ENCODE peak calls at places on chromosomes 2 and 18, in four cellular contexts. O is adrenal gland, K is H1, H is HepG2. V is an unnamed sample.

GRCh38 chr2:163633296-163633695 is 102.5 kb downstream of the FIGN start:
- DNase-seq in O (no peak), K (no peak), H (no peak), V (no peak)

GRCh38 chr2:173210270-173211196 is 134.9 kb downstream of the MAP3K20 start:
- DNase-seq in O (peak), K (no peak), H (peak), V (peak)

GRCh38 chr2:71045841-71046495 is 22.5 kb upstream of the NAGK start:
- DNase-seq in O (no peak), K (no peak), H (no peak), V (no peak)

GRCh38 chr2:38945931-38946330 is 56.3 kb downstream of the ARHGEF33 start:
- DNase-seq in O (no peak), K (no peak), H (no peak), V (no peak)

GRCh38 chr18:10020176-10020575 is 106.4 kb downstream of the VAPA start:
- DNase-seq in O (no peak), K (no peak), H (no peak), V (no peak)

GRCh38 chr2:42906115-42906556 is 113.8 kb upstream of the HAAO start:
- DNase-seq in O (no peak), K (no peak), H (no peak), V (no peak)

GRCh38 chr2:84832772-84833461 is 48.0 kb downstream of the TRABD2A start:
- DNase-seq in O (peak), K (no peak), H (no peak), V (no peak)

GRCh38 chr2:120486946-120487345 is 141.0 kb downstream of the INHBB start:
- DNase-seq in O (peak), K (no peak), H (peak), V (no peak)

GRCh38 chr18:57095884-57096283 is 51.0 kb upstream of the BOD1L2 start:
- DNase-seq in O (no peak), K (no peak), H (no peak), V (no peak)

DNA sequence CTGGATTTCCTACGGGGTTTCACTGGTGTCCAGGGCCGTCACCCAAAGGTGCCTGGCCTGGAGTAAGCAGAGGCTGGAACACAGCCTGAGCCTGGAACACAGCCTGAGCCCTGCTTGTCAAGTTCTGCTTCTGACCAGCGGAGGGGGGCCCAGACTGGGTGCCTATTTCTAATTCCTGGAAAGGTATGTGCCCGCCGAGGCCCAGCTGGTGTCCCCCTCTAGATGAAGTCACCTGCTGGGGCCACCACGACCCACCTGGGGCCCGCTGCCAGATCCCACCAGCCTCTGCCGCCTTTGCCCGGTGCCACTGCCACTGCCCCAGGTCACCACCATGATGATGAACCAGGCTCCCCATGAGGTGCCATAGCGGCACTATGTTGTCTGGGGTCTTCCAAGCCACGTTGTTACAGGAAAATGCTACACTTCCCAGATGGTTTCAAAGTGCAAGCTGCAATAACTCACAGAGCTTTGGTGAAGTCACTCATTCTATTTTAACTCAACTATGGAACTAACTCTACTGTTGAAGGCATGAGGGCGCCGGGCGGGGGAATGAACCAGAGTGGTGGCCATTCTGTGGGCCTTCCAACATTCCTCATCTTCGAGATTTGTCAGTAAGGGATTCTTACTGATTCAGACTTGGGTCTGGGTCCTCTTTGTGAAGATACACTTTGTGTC is 40.9 kb upstream of the LAPTM4A start:
- DNase-seq in O (no peak), K (no peak), H (no peak), V (no peak)
- TF ChIP-seq POLR2A in O (no peak), K (no peak), H (no peak), V (no peak)

GRCh38 chr2:74695663-74696062 is 41.6 kb downstream of the SEMA4F start:
- DNase-seq in O (no peak), K (no peak), H (no peak), V (no peak)
- TF ChIP-seq POLR2A in O (no peak), K (no peak), H (no peak), V (no peak)

DNA sequence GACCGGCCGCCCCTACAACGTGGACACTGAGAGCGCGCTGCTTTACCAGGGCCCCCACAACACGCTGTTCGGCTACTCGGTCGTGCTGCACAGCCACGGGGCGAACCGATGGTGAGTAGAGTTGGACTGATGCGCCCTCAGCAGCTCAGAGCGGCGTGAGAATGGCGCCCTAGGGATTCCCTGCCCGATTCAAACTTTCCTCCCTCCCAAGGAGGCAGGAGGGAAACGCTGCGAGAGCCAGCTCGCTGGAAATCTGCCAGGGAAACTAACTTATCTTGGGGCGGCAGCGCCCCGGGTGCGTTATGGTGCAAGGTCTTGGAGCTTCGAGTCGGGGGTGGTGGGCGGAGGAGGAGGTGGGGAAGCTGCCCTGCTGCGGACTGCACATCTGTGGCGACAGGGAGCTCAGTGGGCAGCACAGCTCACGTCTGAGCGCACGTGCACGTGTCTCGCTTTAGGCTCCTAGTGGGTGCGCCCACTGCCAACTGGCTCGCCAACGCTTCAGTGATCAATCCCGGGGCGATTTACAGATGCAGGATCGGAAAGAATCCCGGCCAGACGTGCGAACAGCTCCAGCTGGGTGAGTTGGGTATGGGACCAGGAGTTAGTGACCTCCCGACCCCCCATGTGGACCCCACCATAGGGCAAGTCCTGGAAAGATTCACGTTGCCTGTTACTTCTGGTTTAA is 697 bp downstream of the ITGA4 start:
- DNase-seq in O (peak), K (no peak), H (no peak), V (peak)
- TF ChIP-seq POLR2A in O (no peak), K (no peak), H (no peak), V (peak)

GRCh38 chr2:55894720-55895119 is 28.9 kb downstream of the EFEMP1 start:
- DNase-seq in O (no peak), K (no peak), H (no peak), V (no peak)
- TF ChIP-seq POLR2A in O (no peak), K (no peak), H (no peak), V (no peak)

GRCh38 chr2:216884347-216884746 is 24.5 kb upstream of the TNP1 start:
- DNase-seq in O (no peak), K (no peak), H (no peak), V (no peak)
- TF ChIP-seq POLR2A in O (no peak), K (no peak), H (no peak), V (no peak)

DNA sequence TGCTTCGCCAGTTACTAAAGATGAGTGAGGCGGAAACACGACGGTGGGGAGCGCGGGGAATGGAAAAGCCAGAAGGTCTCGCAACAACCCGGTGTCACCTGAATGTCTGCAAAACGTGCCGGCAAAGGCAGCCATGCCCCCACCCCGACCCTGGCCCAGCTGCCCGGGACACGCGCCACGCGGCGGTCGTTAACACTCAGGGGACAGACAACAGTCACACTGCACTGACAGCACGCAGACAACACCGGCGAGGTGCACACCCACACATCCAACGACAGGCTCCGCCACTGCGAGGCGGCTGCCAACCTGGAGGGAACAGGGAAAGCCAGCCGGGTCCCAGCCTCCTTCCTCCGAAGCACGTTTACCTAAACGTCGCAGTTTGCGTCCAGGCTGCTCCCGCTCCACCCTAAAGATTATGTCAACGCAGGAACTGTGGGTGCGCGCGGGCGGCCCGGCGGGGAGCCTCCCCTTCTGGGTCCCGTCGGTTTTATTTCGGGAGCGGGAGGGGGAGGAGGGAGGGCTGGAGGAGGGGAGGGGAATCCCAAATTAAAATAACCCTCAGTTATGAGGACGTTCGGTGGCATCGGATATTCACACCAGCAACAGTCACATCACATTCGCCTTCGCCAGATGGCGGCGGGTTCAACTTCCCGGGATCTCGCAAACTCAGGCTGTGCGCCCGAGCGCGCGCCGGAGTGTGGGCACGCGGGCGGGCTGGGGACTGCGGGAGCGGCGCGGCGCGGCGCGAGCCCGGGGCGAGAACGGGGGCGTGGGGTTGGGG is 694 bp downstream of the PTGR3 start:
- DNase-seq in O (peak), K (no peak), H (peak), V (peak)
- TF ChIP-seq POLR2A in O (no peak), K (no peak), H (no peak), V (peak)

DNA sequence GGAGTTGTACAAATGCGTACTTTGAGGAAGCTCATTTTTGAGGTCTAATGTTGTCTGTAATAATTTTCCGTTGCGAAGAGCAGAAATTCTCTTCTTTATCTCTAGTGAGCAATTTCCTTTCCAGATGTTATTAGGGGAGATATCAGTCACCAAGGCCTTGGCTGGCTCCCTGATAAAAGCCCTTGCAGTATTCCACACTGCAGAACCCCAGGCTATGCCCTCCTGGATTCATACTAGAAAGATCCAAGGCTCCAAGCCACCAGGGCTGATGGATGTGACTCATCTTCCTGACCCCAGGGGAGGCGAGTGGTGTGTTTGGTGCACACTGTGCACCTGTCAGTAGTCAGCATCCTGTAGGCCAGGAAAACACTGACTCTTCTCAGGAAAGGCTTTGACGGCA is 34.7 kb downstream of the INO80C start:
- DNase-seq in O (peak), K (no peak), H (no peak), V (peak)
- TF ChIP-seq POLR2A in O (no peak), K (no peak), H (no peak), V (peak)